ENCODE peak calls at places on chromosomes 13 and 19, in six cellular contexts. I is IMR-90, Z is H1, O is neuronal stem cell, S is mesenchymal stem cell, W is H9. K is an unnamed sample.

GRCh38 chr19:18746393-18747167 is 44.5 kb downstream of the COMP start:
- DNase-seq in I (no peak), Z (no peak), O (no peak), S (no peak), W (peak), K (no peak)

GRCh38 chr19:3420244-3420755 is 53.9 kb downstream of the NFIC start:
- DNase-seq in I (no peak), Z (no peak), O (no peak), S (no peak), W (no peak), K (no peak)

GRCh38 chr13:67283602-67284001 is 53.5 kb upstream of the PCDH9 start:
- DNase-seq in I (peak), Z (no peak), O (no peak), S (peak), W (no peak), K (no peak)

GRCh38 chr13:39765801-39766463 is 110.5 kb downstream of the COG6 start:
- DNase-seq in I (no peak), Z (no peak), O (no peak), S (peak), W (peak), K (no peak)

GRCh38 chr19:42270346-42271044 is 1.4 kb downstream of the CIC start:
- DNase-seq in I (no peak), Z (no peak), O (no peak), S (peak), W (no peak), K (no peak)

GRCh38 chr19:10083911-10084310 is 2.2 kb upstream of the SHFL start:
- DNase-seq in I (no peak), Z (no peak), O (no peak), S (no peak), W (no peak), K (no peak)

GRCh38 chr13:75425216-75426009 is 56.6 kb downstream of the TBC1D4 start:
- DNase-seq in I (no peak), Z (no peak), O (no peak), S (no peak), W (no peak), K (no peak)

GRCh38 chr13:98576215-98576945 is 527 bp downstream of the STK24 start:
- DNase-seq in I (no peak), Z (no peak), O (peak), S (no peak), W (no peak), K (no peak)

GRCh38 chr19:51359294-51359693 is 6.9 kb downstream of the ETFB start:
- DNase-seq in I (peak), Z (no peak), O (no peak), S (peak), W (no peak), K (no peak)

GRCh38 chr13:101397742-101398141 is 18.6 kb downstream of the NALCN start:
- DNase-seq in I (peak), Z (no peak), O (no peak), S (peak), W (no peak), K (no peak)

GRCh38 chr13:95516021-95516420 is 36.5 kb upstream of the CLDN10 start:
- DNase-seq in I (no peak), Z (no peak), O (no peak), S (no peak), W (no peak), K (no peak)

GRCh38 chr19:55526216-55527196 is 10.4 kb downstream of the SBK2 start:
- DNase-seq in I (peak), Z (no peak), O (no peak), S (peak), W (no peak), K (no peak)

GRCh38 chr19:49481020-49481683 is 6.3 kb upstream of the RPL13A start:
- DNase-seq in I (no peak), Z (no peak), O (no peak), S (no peak), W (peak), K (no peak)

GRCh38 chr13:49608932-49609331 is 19.4 kb upstream of the ARL11 start:
- DNase-seq in I (peak), Z (no peak), O (no peak), S (no peak), W (no peak), K (no peak)

DNA sequence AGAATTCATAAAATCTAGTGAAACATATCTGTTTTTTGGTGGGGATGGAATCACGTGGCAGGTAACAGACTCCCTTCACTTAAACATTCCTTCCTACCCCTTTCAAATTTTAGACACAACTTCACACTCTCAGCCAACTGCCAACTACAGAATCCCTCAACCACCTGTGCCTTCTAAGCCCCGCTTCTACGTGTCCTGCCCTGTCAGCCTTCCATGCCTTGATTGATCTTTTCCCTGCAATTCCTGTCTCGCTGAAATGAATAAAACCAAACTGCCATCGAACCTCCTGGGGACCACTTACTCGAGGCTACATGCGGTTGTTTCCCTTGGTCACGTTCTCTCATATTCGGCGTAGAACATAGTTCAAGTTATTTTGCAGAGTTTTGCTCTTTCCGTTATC is 1.2 kb downstream of the ZNF625 start:
- DNase-seq in I (no peak), Z (no peak), O (no peak), S (peak), W (no peak), K (no peak)
- H3K4ac ChIP-seq in I (no peak), Z (no peak), O (no peak), S (no peak), W (no peak), K (peak)

GRCh38 chr19:53792721-53793433 is 31.2 kb downstream of the NLRP12 start:
- DNase-seq in I (peak), Z (peak), O (peak), S (peak), W (peak), K (peak)
- H2BK5ac ChIP-seq in I (no peak), Z (peak), O (no peak), S (no peak), W (no peak), K (no peak)

GRCh38 chr19:40506099-40506498 is 39.3 kb downstream of the SPTBN4 start:
- DNase-seq in I (no peak), Z (no peak), O (no peak), S (no peak), W (no peak), K (no peak)
- H3K14ac ChIP-seq in I (no peak), Z (no peak), O (no peak), S (no peak), W (no peak), K (no peak)

GRCh38 chr13:110486061-110486780 is 75.3 kb downstream of the RAB20 start:
- DNase-seq in I (no peak), Z (peak), O (peak), S (peak), W (peak), K (no peak)
- H3K4ac ChIP-seq in I (peak), Z (peak), O (no peak), S (peak), W (peak), K (peak)